ENCODE peak calls at places on chromosomes 13 and 19, in ten cellular contexts. W is colonic mucosa, H is AG04450, T is upper lobe of right lung, M is SJCRH30, R is PC-3, Y is PC-9, X is IMR-90, A is cardiac muscle cell, K is heart left ventricle. S is an unnamed sample.
A peak's percentile ranks its signal among the peaks of the same experiment; 100 is the strongest.

GRCh38 chr13:42497798-42498197 is 76.2 kb upstream of the TNFSF11 start:
- DNase-seq in W (no peak), H (no peak), T (no peak), M (no peak), R (peak; percentile 81), Y (peak; percentile 68), X (peak; percentile 40), A (no peak), K (no peak), S (no peak)

GRCh38 chr13:33958964-33959363 is 141.0 kb downstream of the RFC3 start:
- DNase-seq in W (no peak), H (no peak), T (no peak), M (no peak), R (no peak), Y (no peak), X (no peak), A (no peak), K (no peak), S (no peak)

GRCh38 chr19:441213-441823 is 19.5 kb downstream of the SHC2 start:
- DNase-seq in W (no peak), H (no peak), T (no peak), M (peak; percentile 46), R (no peak), Y (no peak), X (no peak), A (no peak), K (no peak), S (no peak)

GRCh38 chr19:23382955-23383354 is 12.3 kb downstream of the ZNF91 start:
- DNase-seq in W (no peak), H (no peak), T (no peak), M (no peak), R (no peak), Y (no peak), X (no peak), A (no peak), K (no peak), S (no peak)

GRCh38 chr19:5621945-5622464 is 571 bp downstream of the SAFB2 start:
- DNase-seq in W (peak; percentile 56), H (no peak), T (no peak), M (peak; percentile 32), R (peak; percentile 42), Y (no peak), X (no peak), A (no peak), K (no peak), S (no peak)

GRCh38 chr19:38324431-38324830 is 4.8 kb downstream of the KCNK6 start:
- DNase-seq in W (no peak), H (no peak), T (no peak), M (no peak), R (no peak), Y (no peak), X (no peak), A (no peak), K (no peak), S (no peak)

GRCh38 chr13:110546933-110547332 is 14.6 kb downstream of the RAB20 start:
- DNase-seq in W (peak; percentile 91), H (peak; percentile 57), T (peak; percentile 87), M (peak; percentile 86), R (peak; percentile 94), Y (peak; percentile 97), X (peak; percentile 89), A (no peak), K (peak; percentile 91), S (no peak)

GRCh38 chr13:67408823-67409222 is 178.7 kb upstream of the PCDH9 start:
- DNase-seq in W (no peak), H (no peak), T (no peak), M (no peak), R (no peak), Y (no peak), X (no peak), A (no peak), K (no peak), S (no peak)

GRCh38 chr13:19157461-19157860 is 24.2 kb downstream of the TUBA3C start:
- DNase-seq in W (no peak), H (no peak), T (peak; percentile 21), M (no peak), R (no peak), Y (no peak), X (no peak), A (no peak), K (no peak), S (no peak)

GRCh38 chr13:19158526-19158925 is 23.1 kb downstream of the TUBA3C start:
- DNase-seq in W (no peak), H (no peak), T (peak; percentile 54), M (no peak), R (no peak), Y (no peak), X (no peak), A (no peak), K (no peak), S (no peak)

GRCh38 chr13:19156013-19156825 is 25.4 kb downstream of the TUBA3C start:
- DNase-seq in W (no peak), H (no peak), T (peak; percentile 36), M (no peak), R (no peak), Y (no peak), X (no peak), A (no peak), K (no peak), S (no peak)

GRCh38 chr13:19159181-19159580 is 22.4 kb downstream of the TUBA3C start:
- DNase-seq in W (no peak), H (no peak), T (peak; percentile 29), M (no peak), R (no peak), Y (no peak), X (no peak), A (no peak), K (no peak), S (no peak)

DNA sequence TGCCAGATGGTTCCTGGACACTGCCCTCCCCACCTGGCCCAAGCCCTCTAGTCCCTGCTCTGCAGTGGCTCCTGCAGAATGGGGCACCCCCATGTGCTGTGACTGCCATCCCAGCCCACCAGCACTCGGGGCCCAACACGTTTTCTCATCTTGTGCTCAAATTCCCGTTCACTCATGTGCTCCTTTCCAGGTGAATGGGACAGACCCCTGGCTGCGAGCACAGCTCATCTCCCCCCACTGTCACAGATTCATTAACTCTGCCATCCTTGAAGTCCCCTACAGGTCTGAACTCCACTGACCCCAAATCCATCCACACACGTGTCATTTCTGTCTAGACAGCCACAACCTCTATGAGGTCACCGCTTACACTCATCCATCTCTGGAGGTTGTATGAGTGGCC is 23.6 kb downstream of the TUBA3C start:
- DNase-seq in W (no peak), H (no peak), T (peak; percentile 40), M (no peak), R (no peak), Y (no peak), X (no peak), A (no peak), K (no peak), S (no peak)
- H3K9me3 ChIP-seq in W (no peaks in the 10 kb centered on the region), H (peaks cover 97% of the 10 kb centered on the region), T (no peaks in the 10 kb centered on the region), M (no peaks in the 10 kb centered on the region), R (peaks cover 8% of the 10 kb centered on the region), Y (no peaks in the 10 kb centered on the region), X (peaks cover 73% of the 10 kb centered on the region), A (no peaks in the 10 kb centered on the region), K (peaks cover 6% of the 10 kb centered on the region), S (peaks cover 47% of the 10 kb centered on the region)

GRCh38 chr13:80668452-80668851 is 327.5 kb upstream of the SPRY2 start:
- DNase-seq in W (no peak), H (no peak), T (no peak), M (peak; percentile 56), R (no peak), Y (no peak), X (no peak), A (no peak), K (no peak), S (no peak)

GRCh38 chr13:80666782-80667537 is 326.0 kb upstream of the SPRY2 start:
- DNase-seq in W (no peak), H (no peak), T (no peak), M (no peak), R (no peak), Y (no peak), X (no peak), A (no peak), K (no peak), S (no peak)

GRCh38 chr13:80665792-80666333 is 324.9 kb upstream of the SPRY2 start:
- DNase-seq in W (no peak), H (no peak), T (no peak), M (no peak), R (no peak), Y (no peak), X (no peak), A (no peak), K (no peak), S (no peak)

GRCh38 chr13:80664930-80665329 is 324.0 kb upstream of the SPRY2 start:
- DNase-seq in W (no peak), H (no peak), T (no peak), M (no peak), R (no peak), Y (no peak), X (no peak), A (no peak), K (no peak), S (no peak)

GRCh38 chr13:80663788-80664187 is 322.9 kb upstream of the SPRY2 start:
- DNase-seq in W (no peak), H (no peak), T (no peak), M (no peak), R (no peak), Y (no peak), X (no peak), A (no peak), K (no peak), S (no peak)
- H3K9me3 ChIP-seq in W (no peaks in the 10 kb centered on the region), H (peaks cover 4% of the 10 kb centered on the region), T (no peaks in the 10 kb centered on the region), M (peaks cover 2% of the 10 kb centered on the region), R (no peaks in the 10 kb centered on the region), Y (no peaks in the 10 kb centered on the region), X (peaks cover 5% of the 10 kb centered on the region), A (no peaks in the 10 kb centered on the region), K (peaks cover 8% of the 10 kb centered on the region), S (no peaks in the 10 kb centered on the region)

GRCh38 chr19:19719798-19720197 is 13.1 kb downstream of the ZNF14 start:
- DNase-seq in W (no peak), H (no peak), T (no peak), M (no peak), R (no peak), Y (no peak), X (no peak), A (no peak), K (no peak), S (no peak)

DNA sequence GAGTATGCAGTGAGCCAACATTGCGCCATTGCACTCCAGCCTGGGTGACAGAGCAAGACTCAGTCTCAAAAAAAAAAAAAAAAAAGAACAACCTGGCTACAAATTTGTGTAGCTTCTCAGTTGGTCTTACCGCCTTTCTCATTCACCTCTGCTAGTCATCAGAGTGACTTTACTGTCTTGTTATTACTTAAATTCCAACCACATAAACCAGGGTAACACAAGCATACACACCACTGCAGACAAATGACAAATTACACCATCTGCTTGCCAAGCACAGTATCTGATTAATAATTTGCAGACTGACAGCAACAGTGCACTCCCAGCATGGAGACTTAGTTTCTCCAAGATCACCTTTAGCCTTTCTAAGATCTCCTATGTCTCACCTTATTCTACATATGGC is 11.0 kb downstream of the ZNF14 start:
- DNase-seq in W (no peak), H (no peak), T (no peak), M (no peak), R (no peak), Y (no peak), X (no peak), A (no peak), K (no peak), S (no peak)
- H3K9me3 ChIP-seq in W (peaks cover 9% of the 10 kb centered on the region), H (peaks cover 33% of the 10 kb centered on the region), T (peaks cover 71% of the 10 kb centered on the region), M (peaks cover 29% of the 10 kb centered on the region), R (peaks cover 43% of the 10 kb centered on the region), Y (peaks cover 86% of the 10 kb centered on the region), X (peaks cover 44% of the 10 kb centered on the region), A (no peaks in the 10 kb centered on the region), K (peaks cover 62% of the 10 kb centered on the region), S (peaks cover 1% of the 10 kb centered on the region)

DNA sequence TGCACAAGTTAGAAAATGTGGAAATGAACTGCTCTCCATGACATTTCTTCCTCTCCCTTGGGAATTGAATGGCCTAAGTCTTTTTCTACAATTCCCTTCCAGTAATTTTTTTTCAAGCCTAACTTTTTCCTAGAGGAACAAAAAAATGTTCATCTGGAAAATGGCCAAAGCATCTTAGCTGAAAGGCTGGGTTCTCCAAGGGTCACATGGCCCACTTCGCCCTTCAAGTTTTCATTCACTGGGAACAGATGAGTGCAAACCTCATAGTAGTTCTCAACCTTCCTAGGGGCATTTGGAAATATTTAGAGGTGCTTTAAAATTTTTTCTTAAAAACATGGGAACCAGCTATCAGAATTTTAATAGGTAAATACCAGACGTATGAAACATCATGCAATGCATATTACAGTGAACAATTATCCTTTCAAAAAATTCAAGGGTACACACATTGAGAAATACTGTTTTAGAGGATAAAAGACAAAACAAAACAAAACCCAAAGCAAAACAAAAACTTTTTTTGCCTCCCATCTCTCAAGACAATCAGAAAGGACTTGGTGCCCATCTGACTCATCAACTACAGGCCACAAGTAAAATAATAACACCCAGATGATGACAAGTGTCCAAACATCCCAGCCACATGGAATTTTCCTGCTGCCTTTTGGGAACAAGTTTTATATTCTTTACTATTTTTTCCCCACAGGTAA is 208.8 kb downstream of the SLITRK6 start:
- DNase-seq in W (no peak), H (no peak), T (no peak), M (no peak), R (peak; percentile 78), Y (peak; percentile 37), X (no peak), A (no peak), K (no peak), S (no peak)
- H3K9me3 ChIP-seq in W (no peaks in the 10 kb centered on the region), H (peaks cover 7% of the 10 kb centered on the region), T (peaks cover 2% of the 10 kb centered on the region), M (no peaks in the 10 kb centered on the region), R (peaks cover 5% of the 10 kb centered on the region), Y (no peaks in the 10 kb centered on the region), X (no peaks in the 10 kb centered on the region), A (no peaks in the 10 kb centered on the region), K (peaks cover 6% of the 10 kb centered on the region), S (no peaks in the 10 kb centered on the region)

S was measured in iPS DF 6.9.